ENCODE peak calls at places on chromosomes 12 and 14, in four cellular contexts. M is lung, B is WTC11, N is LoVo. C is an unnamed sample.

GRCh38 chr12:33440477-33440876 is 858 bp upstream of the SYT10 start:
- DNase-seq in M (no peak), B (no peak), N (no peak), C (no peak)

GRCh38 chr12:2288875-2289274 is 236.1 kb downstream of the CACNA1C start:
- DNase-seq in M (no peak), B (no peak), N (no peak), C (no peak)

GRCh38 chr12:15231493-15231892 is 10.3 kb upstream of the RERG start:
- DNase-seq in M (no peak), B (no peak), N (no peak), C (no peak)

GRCh38 chr12:73973486-73973885 is 564.1 kb upstream of the ATXN7L3B start:
- DNase-seq in M (no peak), B (no peak), N (no peak), C (no peak)

GRCh38 chr14:101552786-101553231 is 8.5 kb upstream of the DIO3 start:
- DNase-seq in M (no peak), B (no peak), N (peak), C (no peak)

GRCh38 chr12:3030821-3031415 is 46.3 kb upstream of the TSPAN9 start:
- DNase-seq in M (no peak), B (no peak), N (no peak), C (no peak)

GRCh38 chr14:25090716-25091454 is 40.9 kb upstream of the STXBP6 start:
- DNase-seq in M (no peak), B (no peak), N (peak), C (no peak)

GRCh38 chr12:46874642-46875041 is 48.8 kb upstream of the SLC38A4 start:
- DNase-seq in M (no peak), B (no peak), N (no peak), C (no peak)

GRCh38 chr14:106286697-106287290 is 760.4 kb downstream of the TMEM121 start:
- DNase-seq in M (no peak), B (no peak), N (no peak), C (no peak)

GRCh38 chr12:49489720-49490119 is 49.1 kb upstream of the KCNH3 start:
- DNase-seq in M (no peak), B (no peak), N (no peak), C (no peak)

GRCh38 chr12:128286970-128287369 is 20.0 kb downstream of the TMEM132C start:
- DNase-seq in M (no peak), B (no peak), N (no peak), C (no peak)

GRCh38 chr14:77882631-77883030 is 82.7 kb downstream of the ADCK1 start:
- DNase-seq in M (no peak), B (no peak), N (no peak), C (no peak)